ENCODE peak calls at places on chromosomes 4 and X, in five cellular contexts. A is lower leg skin, H is non-pigmented ciliary epithelial cell, Q is RPMI7951, T is NCI-H1092 treated with DMSO at 0.1 percent for 48 hours. Y is an unnamed sample.

GRCh38 chr4:32032136-32032672 is 1312.0 kb downstream of the PCDH7 start:
- DNase-seq in A (no peak), H (no peak), Q (no peak), T (no peak), Y (peak)

GRCh38 chrX:48045410-48046311 is 25.8 kb downstream of the ZNF630 start:
- DNase-seq in A (no peak), H (peak), Q (peak), T (no peak), Y (no peak)

GRCh38 chr4:102007959-102008425 is 217.5 kb downstream of the BANK1 start:
- DNase-seq in A (no peak), H (no peak), Q (no peak), T (no peak), Y (no peak)

GRCh38 chr4:40846556-40846955 is 96.8 kb downstream of the NSUN7 start:
- DNase-seq in A (peak), H (no peak), Q (no peak), T (no peak), Y (no peak)

GRCh38 chrX:16445166-16445752 is 204.7 kb upstream of the S100G start:
- DNase-seq in A (no peak), H (no peak), Q (peak), T (peak), Y (peak)

GRCh38 chrX:22134681-22135080 is 102.6 kb downstream of the PHEX start:
- DNase-seq in A (no peak), H (no peak), Q (peak), T (no peak), Y (no peak)

GRCh38 chr4:13966241-13967195 is 339.0 kb upstream of the BOD1L1 start:
- DNase-seq in A (no peak), H (peak), Q (peak), T (no peak), Y (no peak)

GRCh38 chr4:69881173-69881773 is 21.3 kb upstream of the SULT1E1 start:
- DNase-seq in A (no peak), H (peak), Q (no peak), T (peak), Y (no peak)

GRCh38 chr4:183443609-183444148 is 757 bp upstream of the CDKN2AIP start:
- DNase-seq in A (peak), H (no peak), Q (no peak), T (peak), Y (no peak)

Y was measured in KG1.